ENCODE peak calls at places on chromosomes 4 and X, in six cellular contexts. F is HCT116, Q is GM12878, Y is K562, H is HepG2, Z is SK-N-SH. I is an unnamed sample.

GRCh38 chrX:45517090-45517973 is 316.7 kb upstream of the DIPK2B start:
- DNase-seq in F (peak; percentile 40), Q (no peak), Y (no peak), H (peak; percentile 16), Z (no peak), I (no peak)

GRCh38 chr4:26178874-26179273 is 141.9 kb upstream of the RBPJ start:
- DNase-seq in F (no peak), Q (no peak), Y (no peak), H (no peak), Z (no peak), I (no peak)

GRCh38 chr4:27684501-27685077 is 823.9 kb downstream of the STIM2 start:
- DNase-seq in F (peak; percentile 54), Q (no peak), Y (peak; percentile 34), H (peak; percentile 44), Z (peak; percentile 15), I (no peak)

GRCh38 chrX:14546190-14546589 is 16.9 kb downstream of the GLRA2 start:
- DNase-seq in F (no peak), Q (no peak), Y (no peak), H (no peak), Z (no peak), I (no peak)

GRCh38 chr4:185997287-185997686 is 71.7 kb upstream of the TLR3 start:
- DNase-seq in F (no peak), Q (no peak), Y (no peak), H (no peak), Z (no peak), I (no peak)

GRCh38 chrX:95907081-95907480 is 777.6 kb upstream of the DIAPH2 start:
- DNase-seq in F (no peak), Q (no peak), Y (no peak), H (no peak), Z (no peak), I (no peak)

GRCh38 chrX:122133478-122133877 is 1050.6 kb upstream of the GRIA3 start:
- DNase-seq in F (no peak), Q (no peak), Y (no peak), H (no peak), Z (no peak), I (no peak)

GRCh38 chrX:38859602-38860001 is 58.3 kb downstream of the MID1IP1 start:
- DNase-seq in F (no peak), Q (no peak), Y (no peak), H (no peak), Z (no peak), I (no peak)

GRCh38 chrX:65014230-65014629 is 38.0 kb upstream of the ZC4H2 start:
- DNase-seq in F (no peak), Q (no peak), Y (no peak), H (no peak), Z (no peak), I (no peak)
- TF ChIP-seq JUND in F (no peak), Q (no peak), Y (no peak), H (no peak), Z (no peak), I (no peak)

DNA sequence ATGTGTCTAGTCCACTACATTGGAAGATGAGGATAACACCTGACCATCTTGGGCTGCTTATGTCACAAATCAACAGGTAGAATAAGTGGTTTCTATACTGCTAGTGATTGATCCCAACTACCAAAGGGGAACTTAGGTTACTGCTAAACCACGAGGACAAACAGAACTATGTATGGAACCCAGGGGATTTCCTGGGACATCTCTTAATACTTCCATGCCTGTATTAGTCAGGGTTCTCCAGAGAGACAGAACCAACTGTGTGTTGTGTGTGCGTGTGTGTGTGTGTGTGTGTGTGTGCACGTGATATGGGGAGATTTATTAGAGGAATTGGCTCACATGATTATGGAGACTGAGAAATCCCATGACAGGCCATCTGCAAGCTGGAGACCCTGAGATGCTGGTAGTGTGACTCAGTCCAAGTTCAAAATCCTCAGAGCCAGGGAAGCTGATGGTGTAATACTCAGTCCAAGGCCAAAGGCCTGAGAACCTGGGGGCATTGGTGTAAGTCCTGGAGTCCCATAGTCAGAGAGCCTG is 16.2 kb upstream of the AFF1 start:
- DNase-seq in F (no peak), Q (no peak), Y (no peak), H (peak; percentile 54), Z (no peak), I (no peak)
- TF ChIP-seq JUND in F (no peak), Q (no peak), Y (no peak), H (no peak), Z (no peak), I (no peak)

GRCh38 chr4:164207460-164207859 is 546.5 kb upstream of the SMIM31 start:
- DNase-seq in F (no peak), Q (no peak), Y (no peak), H (no peak), Z (no peak), I (no peak)

GRCh38 chr4:164203476-164203875 is 550.5 kb upstream of the SMIM31 start:
- DNase-seq in F (no peak), Q (no peak), Y (no peak), H (no peak), Z (no peak), I (no peak)

GRCh38 chr4:164210377-164210776 is 543.6 kb upstream of the SMIM31 start:
- DNase-seq in F (no peak), Q (no peak), Y (no peak), H (no peak), Z (no peak), I (no peak)

GRCh38 chr4:164204434-164204833 is 549.5 kb upstream of the SMIM31 start:
- DNase-seq in F (peak; percentile 16), Q (no peak), Y (no peak), H (peak; percentile 1), Z (no peak), I (no peak)
- TF ChIP-seq JUND in F (peak; percentile 11), Q (no peak), Y (no peak), H (no peak), Z (no peak), I (no peak)

GRCh38 chrX:2846992-2847391 is 18.3 kb downstream of the GYG2 start:
- DNase-seq in F (no peak), Q (no peak), Y (no peak), H (no peak), Z (no peak), I (peak; percentile 74)

GRCh38 chrX:2848806-2849420 is 20.2 kb downstream of the GYG2 start:
- DNase-seq in F (no peak), Q (no peak), Y (no peak), H (peak; percentile 26), Z (no peak), I (peak; percentile 80)
- TF ChIP-seq JUND in F (no peak), Q (no peak), Y (no peak), H (no peak), Z (no peak), I (no peak)

I was measured in T47D.